ENCODE peak calls at places on chromosome 3, in six cellular contexts. G is left ventricle myocardium inferior, V is H9, M is heart right ventricle, T is AG09309, I is adrenal gland. K is an unnamed sample.

GRCh38 chr3:169607909-169608308 is 55.6 kb downstream of the MECOM start:
- DNase-seq in I (no peak), G (no peak), M (no peak), T (no peak), V (no peak), K (no peak)

GRCh38 chr3:111998661-111999641 is at the start of gene TAGLN3:
- DNase-seq in G (no peak), M (no peak), V (peak; percentile 68), T (no peak), I (peak; percentile 47), K (no peak)

GRCh38 chr3:149120051-149120972 is 9.1 kb upstream of the HPS3 start:
- DNase-seq in I (no peak), M (peak; percentile 29), V (no peak), G (no peak), T (peak; percentile 43), K (peak; percentile 26)

GRCh38 chr3:175105066-175105465 is 245.9 kb downstream of the NAALADL2 start:
- DNase-seq in G (no peak), I (no peak), M (no peak), V (no peak), T (no peak), K (no peak)

GRCh38 chr3:17442332-17443049 is 299.9 kb downstream of the TBC1D5 start:
- DNase-seq in T (no peak), M (no peak), V (no peak), G (no peak), I (no peak), K (no peak)

GRCh38 chr3:153051427-153052095 is 110.5 kb upstream of the RAP2B start:
- DNase-seq in T (no peak), M (no peak), V (no peak), I (no peak), G (no peak), K (peak; percentile 27)

GRCh38 chr3:11371758-11372157 is 99.6 kb downstream of the ATG7 start:
- DNase-seq in I (no peak), M (no peak), V (no peak), T (no peak), G (no peak), K (no peak)

GRCh38 chr3:139128803-139129202 is 84.1 kb upstream of the PRR23C start:
- DNase-seq in G (no peak), I (no peak), V (no peak), M (no peak), T (peak; percentile 18), K (no peak)

GRCh38 chr3:46187876-46188275 is 20.2 kb downstream of the CCR1 start:
- DNase-seq in T (no peak), M (no peak), V (no peak), I (no peak), G (no peak), K (no peak)

GRCh38 chr3:157113832-157114505 is 46.0 kb downstream of the CCNL1 start:
- DNase-seq in M (no peak), I (no peak), V (no peak), T (no peak), G (no peak), K (no peak)

GRCh38 chr3:158770254-158771017 is 31.4 kb upstream of the MFSD1 start:
- DNase-seq in G (no peak), I (no peak), V (no peak), M (no peak), T (no peak), K (no peak)

GRCh38 chr3:173889522-173890055 is 492.0 kb downstream of the NLGN1 start:
- DNase-seq in I (no peak), G (no peak), V (no peak), T (no peak), M (no peak), K (no peak)

GRCh38 chr3:168047190-168047795 is 48.4 kb downstream of the GOLIM4 start:
- DNase-seq in M (no peak), V (no peak), G (no peak), I (no peak), T (peak; percentile 68), K (peak; percentile 52)

GRCh38 chr3:105365171-105365535 is 1.6 kb upstream of the ALCAM start:
- DNase-seq in G (no peak), V (no peak), I (no peak), T (no peak), M (no peak), K (no peak)

GRCh38 chr3:194623449-194624290 is 9.5 kb downstream of the TMEM44 start:
- DNase-seq in V (peak; percentile 51), I (no peak), G (no peak), M (no peak), T (no peak), K (no peak)
- TF ChIP-seq CTCF in V (peak; percentile 40), I (no peak), G (no peak), M (no peak), T (no peak), K (no peak)

DNA sequence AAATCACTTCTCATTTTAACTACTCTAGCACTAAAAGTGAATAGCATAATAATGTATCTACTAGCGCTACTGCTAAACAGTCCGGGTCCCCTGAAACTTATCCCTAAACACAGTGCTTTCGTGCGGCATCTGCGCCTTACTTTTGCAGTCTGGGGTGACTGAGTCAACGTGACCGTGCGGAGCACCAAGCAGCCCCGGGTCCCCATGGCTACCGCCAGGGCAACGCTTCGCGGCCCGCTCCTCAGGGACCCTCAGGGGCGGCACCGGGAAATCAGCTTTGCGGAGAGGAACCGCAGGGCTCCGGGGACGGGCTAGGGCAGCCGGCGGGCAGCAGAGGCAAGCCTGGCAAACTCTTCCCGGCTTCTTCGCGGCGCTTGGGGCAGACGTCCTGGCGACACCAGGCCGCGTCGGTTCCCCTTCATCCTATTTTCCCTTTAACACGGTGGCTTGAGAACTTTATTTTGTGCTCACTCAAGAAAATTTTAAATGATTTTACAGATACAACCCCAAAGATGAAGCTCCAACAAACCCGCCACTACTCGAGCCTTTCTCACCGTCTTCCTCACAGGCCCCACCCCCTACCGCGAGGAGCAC is 753 bp upstream of the DIPK2A start:
- DNase-seq in T (no peak), I (peak; percentile 59), G (peak; percentile 35), M (peak; percentile 29), V (peak; percentile 65), K (no peak)
- TF ChIP-seq CTCF in T (no peak), I (no peak), G (peak; percentile 28), M (peak; percentile 10), V (no peak), K (peak; percentile 29)

DNA sequence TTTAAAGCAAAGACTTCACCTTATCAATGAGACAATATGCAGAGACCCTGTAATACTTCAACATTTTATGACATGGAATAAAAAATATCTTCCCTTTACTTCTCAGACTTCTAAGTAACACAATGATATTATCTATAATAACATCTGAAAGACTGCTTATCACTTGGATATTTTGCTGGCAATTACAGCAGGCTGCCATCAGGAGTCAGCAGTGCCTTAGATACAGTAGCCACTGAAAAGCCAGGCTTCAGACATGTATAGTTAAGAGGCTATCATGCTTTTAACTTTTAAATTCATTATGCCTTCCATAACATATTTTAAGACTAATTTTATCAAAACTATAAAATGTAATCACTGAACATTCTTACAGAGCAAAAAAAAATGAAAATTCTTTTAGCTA is 227.5 kb downstream of the NEK10 start:
- DNase-seq in G (no peak), M (no peak), T (no peak), I (no peak), V (no peak), K (no peak)
- TF ChIP-seq CTCF in G (no peak), M (no peak), T (peak; percentile 10), I (no peak), V (peak; percentile 66), K (no peak)

GRCh38 chr3:183074881-183075280 is 24.4 kb downstream of the MCCC1 start:
- DNase-seq in G (no peak), I (no peak), T (no peak), V (no peak), M (no peak), K (no peak)
- TF ChIP-seq CTCF in G (no peak), I (no peak), T (no peak), V (no peak), M (no peak), K (no peak)

GRCh38 chr3:186590580-186591296 is 20.2 kb downstream of the DNAJB11 start:
- DNase-seq in I (no peak), G (no peak), V (no peak), T (no peak), M (no peak), K (no peak)

GRCh38 chr3:186588619-186589018 is 18.1 kb downstream of the DNAJB11 start:
- DNase-seq in I (no peak), G (no peak), T (no peak), V (no peak), M (no peak), K (no peak)

GRCh38 chr3:186589856-186590579 is 19.5 kb downstream of the DNAJB11 start:
- DNase-seq in I (no peak), M (no peak), V (no peak), T (no peak), G (no peak), K (no peak)

GRCh38 chr3:186587183-186587582 is 16.7 kb downstream of the DNAJB11 start:
- DNase-seq in I (no peak), G (no peak), T (no peak), M (no peak), V (no peak), K (no peak)

GRCh38 chr3:186589115-186589514 is 18.6 kb downstream of the DNAJB11 start:
- DNase-seq in T (no peak), I (no peak), V (no peak), M (no peak), G (no peak), K (no peak)
- TF ChIP-seq CTCF in T (no peak), I (no peak), V (peak; percentile 66), M (peak; percentile 30), G (peak; percentile 26), K (no peak)

DNA sequence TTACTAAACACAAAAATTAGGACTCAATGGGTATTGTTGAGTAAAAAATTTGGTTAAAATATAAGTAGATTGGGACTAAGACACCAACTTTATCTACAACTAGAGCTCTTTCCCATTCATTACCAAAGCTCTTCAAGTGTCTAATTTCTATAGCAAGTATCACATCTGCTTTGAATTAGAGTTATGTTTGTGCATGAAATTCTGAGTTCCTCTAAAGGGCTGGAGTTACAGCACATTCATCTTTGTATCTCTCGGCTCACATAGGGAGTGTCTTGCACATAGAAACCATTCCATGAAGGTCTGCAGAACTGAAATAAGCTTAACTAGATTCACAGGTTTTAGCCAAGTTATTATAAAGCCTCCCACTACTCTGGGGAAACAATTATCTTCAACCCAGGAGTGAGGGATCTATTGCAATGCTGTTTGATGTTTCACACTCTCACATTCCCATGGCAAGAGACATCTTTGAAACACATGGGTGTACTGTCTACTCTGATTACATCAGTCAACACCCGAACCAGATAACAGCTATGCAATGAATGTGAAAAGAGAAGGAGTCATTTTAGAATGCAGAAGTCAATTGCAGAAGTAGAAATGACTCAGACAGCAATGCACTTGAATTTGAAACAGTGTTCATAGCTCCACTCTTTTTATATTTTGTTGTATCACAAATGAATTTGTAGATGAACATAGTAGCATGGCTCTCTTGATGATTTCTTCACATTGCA is 93.1 kb upstream of the KBTBD8 start:
- DNase-seq in T (no peak), V (no peak), M (no peak), I (no peak), G (no peak), K (no peak)
- TF ChIP-seq CTCF in T (no peak), V (no peak), M (no peak), I (no peak), G (no peak), K (no peak)

GRCh38 chr3:141235661-141236171 is 4.1 kb downstream of the PXYLP1 start:
- DNase-seq in I (no peak), G (no peak), T (no peak), V (no peak), M (no peak), K (no peak)
- TF ChIP-seq CTCF in I (no peak), G (no peak), T (no peak), V (peak; percentile 35), M (peak; percentile 12), K (no peak)

K was measured in BJ.